ENCODE peak calls at places on chromosome 19, in six cellular contexts. One of them, this sample, is unnamed.

GRCh38 chr19:53824134-53824611 is at the start of gene NLRP12:
- DNase-seq in GOT3: no peak
- DNase-seq in germinal center: no peak
- DNase-seq in LHCN-M2: no peak
- DNase-seq in NCI-H1436: no peak
- DNase-seq in posterior vena cava: no peak
- DNase-seq in this sample: peak

GRCh38 chr19:48325265-48325910 is at the start of gene EMP3:
- DNase-seq in GOT3: peak
- DNase-seq in germinal center: peak
- DNase-seq in LHCN-M2: peak
- DNase-seq in NCI-H1436: no peak
- DNase-seq in posterior vena cava: peak
- DNase-seq in this sample: peak

GRCh38 chr19:11453468-11454341 is 18.3 kb downstream of the PRKCSH start:
- DNase-seq in GOT3: no peak
- DNase-seq in germinal center: peak
- DNase-seq in LHCN-M2: no peak
- DNase-seq in NCI-H1436: no peak
- DNase-seq in posterior vena cava: no peak
- DNase-seq in this sample: no peak

GRCh38 chr19:18899624-18900560 is 3.9 kb upstream of the CERS1 start:
- DNase-seq in GOT3: no peak
- DNase-seq in germinal center: no peak
- DNase-seq in LHCN-M2: no peak
- DNase-seq in NCI-H1436: no peak
- DNase-seq in posterior vena cava: no peak
- DNase-seq in this sample: no peak

GRCh38 chr19:41367848-41368301 is 3.9 kb upstream of the B9D2 start:
- DNase-seq in GOT3: no peak
- DNase-seq in germinal center: no peak
- DNase-seq in LHCN-M2: peak
- DNase-seq in NCI-H1436: no peak
- DNase-seq in posterior vena cava: no peak
- DNase-seq in this sample: no peak

GRCh38 chr19:19134687-19135158 is 3.6 kb downstream of the TMEM161A start:
- DNase-seq in GOT3: no peak
- DNase-seq in germinal center: peak
- DNase-seq in LHCN-M2: peak
- DNase-seq in NCI-H1436: no peak
- DNase-seq in posterior vena cava: no peak
- DNase-seq in this sample: no peak

GRCh38 chr19:41192574-41193419 is at the start of gene CYP2S1:
- DNase-seq in GOT3: no peak
- DNase-seq in germinal center: no peak
- DNase-seq in LHCN-M2: no peak
- DNase-seq in NCI-H1436: no peak
- DNase-seq in posterior vena cava: no peak
- DNase-seq in this sample: no peak

GRCh38 chr19:36526581-36526980 is 1.5 kb downstream of the ZNF260 start:
- DNase-seq in GOT3: no peak
- DNase-seq in germinal center: no peak
- DNase-seq in LHCN-M2: no peak
- DNase-seq in NCI-H1436: no peak
- DNase-seq in posterior vena cava: no peak
- DNase-seq in this sample: no peak

GRCh38 chr19:16293133-16294085 is 31.2 kb upstream of the KLF2 start:
- DNase-seq in GOT3: peak
- DNase-seq in germinal center: no peak
- DNase-seq in LHCN-M2: peak
- DNase-seq in NCI-H1436: no peak
- DNase-seq in posterior vena cava: peak
- DNase-seq in this sample: peak

GRCh38 chr19:40184273-40184672 is 7.0 kb upstream of the MAP3K10 start:
- DNase-seq in GOT3: no peak
- DNase-seq in germinal center: no peak
- DNase-seq in LHCN-M2: no peak
- DNase-seq in NCI-H1436: no peak
- DNase-seq in posterior vena cava: no peak
- DNase-seq in this sample: no peak

GRCh38 chr19:45323671-45324081 is 1.0 kb upstream of the CKM start:
- DNase-seq in GOT3: no peak
- DNase-seq in germinal center: no peak
- DNase-seq in LHCN-M2: no peak
- DNase-seq in NCI-H1436: peak
- DNase-seq in posterior vena cava: no peak
- DNase-seq in this sample: no peak

GRCh38 chr19:10421240-10421948 is 1.1 kb downstream of the PDE4A start:
- DNase-seq in GOT3: no peak
- DNase-seq in germinal center: no peak
- DNase-seq in LHCN-M2: no peak
- DNase-seq in NCI-H1436: no peak
- DNase-seq in posterior vena cava: no peak
- DNase-seq in this sample: no peak

GRCh38 chr19:51163257-51163656 is 21.2 kb downstream of the SIGLEC7 start:
- DNase-seq in GOT3: no peak
- DNase-seq in germinal center: no peak
- DNase-seq in LHCN-M2: no peak
- DNase-seq in NCI-H1436: no peak
- DNase-seq in posterior vena cava: no peak
- DNase-seq in this sample: no peak

GRCh38 chr19:48122421-48122820 is 11.8 kb upstream of the PLA2G4C start:
- DNase-seq in GOT3: no peak
- DNase-seq in germinal center: no peak
- DNase-seq in LHCN-M2: no peak
- DNase-seq in NCI-H1436: no peak
- DNase-seq in posterior vena cava: no peak
- DNase-seq in this sample: no peak

GRCh38 chr19:58034476-58034790 is 608 bp downstream of the ZSCAN1 start:
- DNase-seq in GOT3: no peak
- DNase-seq in germinal center: no peak
- DNase-seq in LHCN-M2: no peak
- DNase-seq in NCI-H1436: no peak
- DNase-seq in posterior vena cava: no peak
- DNase-seq in this sample: no peak

GRCh38 chr19:51694318-51695085 is 1.4 kb downstream of the SPACA6 start:
- DNase-seq in GOT3: no peak
- DNase-seq in germinal center: no peak
- DNase-seq in LHCN-M2: no peak
- DNase-seq in NCI-H1436: no peak
- DNase-seq in posterior vena cava: no peak
- DNase-seq in this sample: no peak

GRCh38 chr19:5727453-5728050 is 7.1 kb downstream of the CATSPERD start:
- DNase-seq in GOT3: no peak
- DNase-seq in germinal center: no peak
- DNase-seq in LHCN-M2: no peak
- DNase-seq in NCI-H1436: no peak
- DNase-seq in posterior vena cava: no peak
- DNase-seq in this sample: no peak

GRCh38 chr19:12794936-12795335 is 3.6 kb downstream of the JUNB start:
- DNase-seq in GOT3: no peak
- DNase-seq in germinal center: no peak
- DNase-seq in LHCN-M2: no peak
- DNase-seq in NCI-H1436: no peak
- DNase-seq in posterior vena cava: no peak
- DNase-seq in this sample: no peak

GRCh38 chr19:39263912-39264305 is 4.3 kb upstream of the IFNL2 start:
- DNase-seq in GOT3: no peak
- DNase-seq in germinal center: no peak
- DNase-seq in LHCN-M2: no peak
- DNase-seq in NCI-H1436: no peak
- DNase-seq in posterior vena cava: no peak
- DNase-seq in this sample: no peak

GRCh38 chr19:50669319-50670101 is 20.3 kb downstream of the C19orf81 start:
- DNase-seq in GOT3: no peak
- DNase-seq in germinal center: peak
- DNase-seq in LHCN-M2: peak
- DNase-seq in NCI-H1436: no peak
- DNase-seq in posterior vena cava: no peak
- DNase-seq in this sample: no peak

GRCh38 chr19:1084024-1084868 is 10.9 kb downstream of the POLR2E start:
- DNase-seq in GOT3: no peak
- DNase-seq in germinal center: no peak
- DNase-seq in LHCN-M2: no peak
- DNase-seq in NCI-H1436: no peak
- DNase-seq in posterior vena cava: peak
- DNase-seq in this sample: no peak

GRCh38 chr19:41705393-41706174 is 2.8 kb upstream of the CEACAM5 start:
- DNase-seq in GOT3: no peak
- DNase-seq in germinal center: no peak
- DNase-seq in LHCN-M2: peak
- DNase-seq in NCI-H1436: no peak
- DNase-seq in posterior vena cava: peak
- DNase-seq in this sample: no peak

GRCh38 chr19:16850133-16850532 is 20.9 kb downstream of the SIN3B start:
- DNase-seq in GOT3: no peak
- DNase-seq in germinal center: no peak
- DNase-seq in LHCN-M2: peak
- DNase-seq in NCI-H1436: no peak
- DNase-seq in posterior vena cava: no peak
- DNase-seq in this sample: no peak

GRCh38 chr19:49129238-49129583 is 9.9 kb downstream of the PPFIA3 start:
- DNase-seq in GOT3: no peak
- DNase-seq in germinal center: no peak
- DNase-seq in LHCN-M2: no peak
- DNase-seq in NCI-H1436: no peak
- DNase-seq in posterior vena cava: no peak
- DNase-seq in this sample: no peak

GRCh38 chr19:5590865-5591154 is 23.1 kb upstream of the TINCR start:
- DNase-seq in GOT3: no peak
- DNase-seq in germinal center: no peak
- DNase-seq in LHCN-M2: no peak
- DNase-seq in NCI-H1436: no peak
- DNase-seq in posterior vena cava: no peak
- DNase-seq in this sample: no peak